ENCODE peak calls at places on chromosomes 12 and 14, in five cellular contexts. One of them, this sample, is unnamed.

GRCh38 chr14:93090826-93091583 is 24.7 kb downstream of the ITPK1 start:
- DNase-seq in NCI-H1092: peak
- DNase-seq in stimulated activated naive CD4-positive, alpha-beta T cell: no peak
- DNase-seq in activated T-helper 1 cell treated with Interleukin-2 at 50 U/mL for 16 hours: no peak
- DNase-seq in tibial artery: no peak
- DNase-seq in this sample: no peak

GRCh38 chr12:53223391-53224267 is 8.4 kb downstream of the RARG start:
- DNase-seq in NCI-H1092: no peak
- DNase-seq in stimulated activated naive CD4-positive, alpha-beta T cell: peak
- DNase-seq in activated T-helper 1 cell treated with Interleukin-2 at 50 U/mL for 16 hours: no peak
- DNase-seq in tibial artery: peak
- DNase-seq in this sample: no peak

GRCh38 chr12:85283560-85283959 is 3.5 kb downstream of the ALX1 start:
- DNase-seq in NCI-H1092: no peak
- DNase-seq in stimulated activated naive CD4-positive, alpha-beta T cell: no peak
- DNase-seq in activated T-helper 1 cell treated with Interleukin-2 at 50 U/mL for 16 hours: no peak
- DNase-seq in tibial artery: no peak
- DNase-seq in this sample: no peak

GRCh38 chr12:53659609-53660008 is 16.3 kb downstream of the ATP5MC2 start:
- DNase-seq in NCI-H1092: no peak
- DNase-seq in stimulated activated naive CD4-positive, alpha-beta T cell: no peak
- DNase-seq in activated T-helper 1 cell treated with Interleukin-2 at 50 U/mL for 16 hours: no peak
- DNase-seq in tibial artery: no peak
- DNase-seq in this sample: no peak

GRCh38 chr12:105166736-105167135 is 59.2 kb downstream of the WASHC4 start:
- DNase-seq in NCI-H1092: no peak
- DNase-seq in stimulated activated naive CD4-positive, alpha-beta T cell: no peak
- DNase-seq in activated T-helper 1 cell treated with Interleukin-2 at 50 U/mL for 16 hours: no peak
- DNase-seq in tibial artery: no peak
- DNase-seq in this sample: no peak

GRCh38 chr12:90915353-90915752 is 39.6 kb downstream of the CCER1 start:
- DNase-seq in NCI-H1092: no peak
- DNase-seq in stimulated activated naive CD4-positive, alpha-beta T cell: no peak
- DNase-seq in activated T-helper 1 cell treated with Interleukin-2 at 50 U/mL for 16 hours: no peak
- DNase-seq in tibial artery: no peak
- DNase-seq in this sample: no peak

GRCh38 chr14:59346796-59347510 is 118.2 kb downstream of the GPR135 start:
- DNase-seq in NCI-H1092: no peak
- DNase-seq in stimulated activated naive CD4-positive, alpha-beta T cell: no peak
- DNase-seq in activated T-helper 1 cell treated with Interleukin-2 at 50 U/mL for 16 hours: no peak
- DNase-seq in tibial artery: no peak
- DNase-seq in this sample: no peak

GRCh38 chr12:111693818-111694217 is 8.0 kb downstream of the ACAD10 start:
- DNase-seq in NCI-H1092: no peak
- DNase-seq in stimulated activated naive CD4-positive, alpha-beta T cell: no peak
- DNase-seq in activated T-helper 1 cell treated with Interleukin-2 at 50 U/mL for 16 hours: no peak
- DNase-seq in tibial artery: no peak
- DNase-seq in this sample: no peak

GRCh38 chr12:106248849-106249371 is 1.1 kb upstream of the CKAP4 start:
- DNase-seq in NCI-H1092: no peak
- DNase-seq in stimulated activated naive CD4-positive, alpha-beta T cell: peak
- DNase-seq in activated T-helper 1 cell treated with Interleukin-2 at 50 U/mL for 16 hours: no peak
- DNase-seq in tibial artery: no peak
- DNase-seq in this sample: no peak

GRCh38 chr12:124441443-124442190 is 125.8 kb downstream of the NCOR2 start:
- DNase-seq in NCI-H1092: no peak
- DNase-seq in stimulated activated naive CD4-positive, alpha-beta T cell: no peak
- DNase-seq in activated T-helper 1 cell treated with Interleukin-2 at 50 U/mL for 16 hours: no peak
- DNase-seq in tibial artery: no peak
- DNase-seq in this sample: no peak